ENCODE peak calls at places on chromosomes 5 and 9, in four cellular contexts. K is CD8-positive, alpha-beta T cell; M is prostate gland; L is Peyer's patch. X is an unnamed sample. For H3K4me1 and H3K27me3, the result is how much of the 10 kb centered on the place peaks cover.

GRCh38 chr5:42595597-42595996 is 161.0 kb upstream of the CCDC152 start:
- DNase-seq in M (no peak), K (no peak), L (no peak), X (no peak)

GRCh38 chr5:158809310-158809709 is 290.4 kb downstream of the EBF1 start:
- DNase-seq in K (no peak), M (no peak), L (no peak), X (no peak)

GRCh38 chr5:61051267-61051666 is 106.3 kb downstream of the NDUFAF2 start:
- DNase-seq in L (no peak), M (no peak), K (no peak), X (no peak)

GRCh38 chr9:4301971-4302427 is 2.1 kb upstream of the GLIS3 start:
- DNase-seq in L (peak), M (no peak), K (no peak), X (no peak)

GRCh38 chr5:100797863-100798262 is 105.2 kb downstream of the ST8SIA4 start:
- DNase-seq in K (no peak), M (no peak), L (no peak), X (no peak)

GRCh38 chr5:170289749-170290148 is 7.8 kb downstream of the LCP2 start:
- DNase-seq in M (no peak), K (no peak), L (no peak), X (no peak)

GRCh38 chr9:21919377-21920362 is 74.5 kb downstream of the CDKN2A start:
- DNase-seq in M (no peak), L (no peak), K (no peak), X (peak)

GRCh38 chr5:41264019-41264418 is 50.7 kb upstream of the C6 start:
- DNase-seq in M (no peak), K (no peak), L (no peak), X (no peak)

GRCh38 chr9:72022846-72023245 is 37.6 kb downstream of the C9orf57 start:
- DNase-seq in M (no peak), L (peak), K (no peak), X (no peak)

DNA sequence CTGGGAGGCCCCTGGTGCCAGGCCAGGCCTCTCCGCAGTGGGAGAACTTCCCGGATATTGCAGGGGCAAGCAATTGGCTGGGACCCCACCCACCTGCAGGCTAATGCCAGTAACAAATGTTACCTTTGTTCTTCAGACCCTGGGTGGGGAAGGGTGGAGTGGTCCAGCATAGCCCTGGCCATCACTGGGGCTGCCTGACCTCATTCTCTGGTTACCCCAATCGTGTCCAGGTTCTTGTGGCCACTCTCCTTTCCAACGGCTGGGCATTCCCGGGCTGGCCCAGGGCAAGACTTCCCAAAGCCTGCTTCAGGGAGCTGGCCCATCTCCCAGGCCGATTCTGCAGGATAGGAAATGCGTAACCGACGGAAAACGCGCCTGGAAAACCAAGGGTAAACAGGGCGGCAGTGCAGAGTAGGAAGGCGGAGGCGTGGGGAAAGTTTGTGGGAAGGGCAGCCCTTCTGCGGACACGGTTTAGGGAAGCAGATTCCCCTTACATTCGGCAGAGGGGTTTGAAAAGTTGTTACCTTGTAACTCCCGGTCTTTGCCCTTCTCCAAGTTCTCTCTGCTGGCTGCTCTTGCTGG is 3.6 kb downstream of the NRARP start:
- DNase-seq in L (no peak), K (no peak), M (no peak), X (no peak)
- H3K4me1 ChIP-seq in L (under half), K (under half), M (under half), X (under half)

DNA sequence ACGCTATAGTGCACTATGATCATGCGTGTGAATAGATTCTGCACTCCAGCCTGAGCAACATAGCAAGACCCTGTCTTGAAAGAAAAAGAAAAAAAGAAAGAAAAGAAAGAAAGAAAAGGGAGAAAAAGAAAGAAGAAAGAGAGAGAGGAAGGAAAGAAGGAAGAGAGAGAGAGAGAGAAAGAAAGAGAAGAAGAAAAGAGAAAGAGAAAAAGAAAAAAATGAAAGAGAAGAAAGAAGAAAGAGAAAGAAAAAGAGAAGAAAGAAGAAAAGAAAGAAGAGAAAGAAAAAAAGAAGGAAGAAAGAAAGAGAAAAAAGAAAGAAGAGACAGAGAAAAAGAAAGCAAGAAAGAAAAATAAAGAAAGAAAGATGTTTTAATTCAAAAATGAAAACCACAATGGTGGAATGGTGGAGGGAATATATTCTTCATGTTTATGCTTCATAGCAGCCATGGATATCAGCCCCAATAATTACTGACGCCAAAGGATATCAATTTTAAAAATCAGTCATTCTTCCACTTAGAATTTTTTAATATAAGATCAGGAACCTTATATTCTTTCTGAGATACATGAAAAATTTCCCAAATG is 168.7 kb upstream of the TBCA start:
- DNase-seq in M (no peak), L (no peak), K (no peak), X (no peak)
- H3K27me3 ChIP-seq in M (under half), L (under half), K (under half), X (under half)

GRCh38 chr5:72156921-72157320 is 49.6 kb downstream of the MAP1B start:
- DNase-seq in K (no peak), M (no peak), L (no peak), X (no peak)
- H3K4me3 ChIP-seq in K (no peak), M (no peak), L (no peak), X (no peak)

GRCh38 chr9:20558609-20559016 is 63.7 kb downstream of the MLLT3 start:
- DNase-seq in L (no peak), M (no peak), K (no peak), X (peak)

GRCh38 chr9:20559236-20559896 is 62.9 kb downstream of the MLLT3 start:
- DNase-seq in K (no peak), M (no peak), L (no peak), X (no peak)

GRCh38 chr9:20557286-20557685 is 65.0 kb downstream of the MLLT3 start:
- DNase-seq in M (no peak), L (no peak), K (no peak), X (no peak)

GRCh38 chr9:20561542-20561941 is 60.8 kb downstream of the MLLT3 start:
- DNase-seq in L (no peak), K (no peak), M (no peak), X (no peak)

DNA sequence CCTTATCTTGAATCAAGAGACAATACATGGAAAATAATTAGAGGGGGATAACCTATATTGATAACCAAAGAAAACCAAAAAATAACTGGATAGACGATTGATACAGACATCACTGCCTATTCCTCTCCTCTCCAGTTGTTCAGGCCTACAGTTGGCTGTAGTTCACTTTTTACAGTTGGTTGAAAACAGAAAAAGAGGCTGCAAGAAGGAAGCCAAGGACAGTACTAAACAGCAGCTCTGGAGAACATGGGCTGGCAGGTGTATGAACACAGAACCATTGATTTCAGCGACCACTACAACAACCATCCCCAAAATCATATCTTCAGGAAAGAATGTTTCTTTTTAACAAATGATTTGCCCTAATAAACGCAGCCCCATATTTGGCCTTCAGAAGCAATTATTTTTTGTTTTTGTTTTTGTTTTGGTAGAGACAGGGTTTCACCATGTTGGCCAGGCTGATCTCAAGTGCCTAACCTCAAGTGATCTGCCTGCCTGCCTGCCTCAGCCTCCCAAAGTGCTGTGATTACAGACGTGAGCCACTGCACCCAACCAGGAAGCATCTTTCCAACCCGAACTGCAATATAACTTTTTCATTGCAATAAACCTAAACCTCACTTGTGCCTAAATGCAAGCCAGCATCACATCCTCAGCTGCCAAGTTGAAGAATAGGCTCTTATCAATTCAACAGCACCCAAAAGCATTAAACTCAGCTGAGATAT is 64.2 kb downstream of the MLLT3 start:
- DNase-seq in K (no peak), M (no peak), L (no peak), X (no peak)
- H3K4me1 ChIP-seq in K (half or more), M (under half), L (under half), X (under half)

DNA sequence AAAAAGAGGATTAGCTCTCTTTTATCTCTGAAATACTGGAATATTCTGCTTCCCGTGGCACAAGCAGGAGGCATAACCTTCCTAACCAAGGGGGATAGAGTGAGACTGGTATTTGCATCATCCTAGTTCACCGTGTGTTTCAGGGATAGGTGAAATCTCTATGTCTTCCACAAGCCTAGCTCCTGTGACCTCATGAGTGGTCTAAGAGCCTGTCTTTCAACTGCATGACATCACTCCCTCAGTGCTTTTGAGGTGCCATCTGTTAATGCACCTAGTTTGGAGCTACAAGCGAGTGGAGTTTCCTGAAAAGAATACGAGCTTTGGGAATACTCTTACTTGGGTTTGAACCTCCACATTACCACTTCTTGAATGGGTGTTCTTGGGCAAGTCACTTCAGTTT is 181.8 kb downstream of the PAPPA start:
- DNase-seq in L (no peak), M (no peak), K (no peak), X (no peak)
- H3K27me3 ChIP-seq in L (under half), M (under half), K (under half), X (under half)

GRCh38 chr9:109114670-109115069 is 5.1 kb downstream of the TMEM245 start:
- DNase-seq in K (no peak), M (no peak), L (no peak), X (no peak)

GRCh38 chr9:109113892-109114609 is 5.7 kb downstream of the TMEM245 start:
- DNase-seq in L (no peak), M (no peak), K (no peak), X (no peak)

GRCh38 chr9:109115931-109116541 is 3.7 kb downstream of the TMEM245 start:
- DNase-seq in L (no peak), K (no peak), M (no peak), X (no peak)

GRCh38 chr9:109110326-109111014 is 9.3 kb downstream of the TMEM245 start:
- DNase-seq in K (no peak), M (no peak), L (no peak), X (peak)

GRCh38 chr9:109113239-109113638 is 6.5 kb downstream of the TMEM245 start:
- DNase-seq in L (no peak), M (no peak), K (no peak), X (no peak)
- H3K4me3 ChIP-seq in L (no peak), M (no peak), K (no peak), X (peak)

X was measured in CD4-positive, CD25-positive, alpha-beta regulatory T cell.